ENCODE peak calls at places on chromosomes 7 and 10, in seven cellular contexts. D is NCI-H1436, U is AG08395, B is SK-N-SH, A is ELF-1, Q is EL, H is A549. E is an unnamed sample.

GRCh38 chr10:36476399-36476798 is 649.0 kb upstream of the ANKRD30A start:
- DNase-seq in D (no peak), U (no peak), B (no peak), A (no peak), Q (no peak), H (no peak), E (no peak)

GRCh38 chr7:29564455-29565185 is 985 bp downstream of the PRR15 start:
- DNase-seq in D (no peak), U (peak; percentile 64), B (peak; percentile 79), A (peak; percentile 78), Q (peak; percentile 76), H (peak; percentile 68), E (peak; percentile 71)

GRCh38 chr7:25913574-25914224 is 238.3 kb upstream of the NFE2L3 start:
- DNase-seq in D (peak; percentile 27), U (no peak), B (no peak), A (no peak), Q (no peak), H (no peak), E (no peak)

GRCh38 chr7:404782-405488 is 114.7 kb downstream of the PDGFA start:
- DNase-seq in D (no peak), U (no peak), B (no peak), A (no peak), Q (no peak), H (no peak), E (no peak)

GRCh38 chr10:94413374-94413773 is 11.0 kb downstream of the TBC1D12 start:
- DNase-seq in D (no peak), U (no peak), B (no peak), A (no peak), Q (no peak), H (no peak), E (no peak)

GRCh38 chr7:139822855-139823254 is 6.2 kb upstream of the TBXAS1 start:
- DNase-seq in D (no peak), U (no peak), B (no peak), A (no peak), Q (no peak), H (no peak), E (no peak)

GRCh38 chr7:31664890-31665289 is 22.1 kb upstream of the PPP1R17 start:
- DNase-seq in D (no peak), U (no peak), B (no peak), A (no peak), Q (no peak), H (no peak), E (no peak)

GRCh38 chr7:98531717-98532116 is 85.4 kb upstream of the NPTX2 start:
- DNase-seq in D (no peak), U (no peak), B (no peak), A (no peak), Q (no peak), H (no peak), E (no peak)

GRCh38 chr10:43790147-43790546 is 141.5 kb upstream of the ZNF32 start:
- DNase-seq in D (no peak), U (no peak), B (no peak), A (no peak), Q (no peak), H (no peak), E (no peak)

GRCh38 chr7:43905209-43905946 is 1.0 kb downstream of the URGCP start:
- DNase-seq in D (no peak), U (peak; percentile 62), B (peak; percentile 72), A (peak; percentile 60), Q (peak; percentile 85), H (peak; percentile 52), E (no peak)

GRCh38 chr10:73907841-73908517 is 3.0 kb upstream of the PLAU start:
- DNase-seq in D (no peak), U (no peak), B (no peak), A (no peak), Q (peak; percentile 66), H (no peak), E (peak; percentile 73)

GRCh38 chr10:21402606-21403083 is 122.8 kb downstream of the SKIDA1 start:
- DNase-seq in D (peak; percentile 28), U (peak; percentile 20), B (no peak), A (no peak), Q (peak; percentile 75), H (no peak), E (no peak)

GRCh38 chr7:106010866-106011265 is 47.8 kb downstream of the CDHR3 start:
- DNase-seq in D (no peak), U (no peak), B (no peak), A (no peak), Q (no peak), H (no peak), E (no peak)

GRCh38 chr7:17523813-17524741 is 225.6 kb downstream of the AHR start:
- DNase-seq in D (no peak), U (no peak), B (no peak), A (no peak), Q (peak; percentile 54), H (no peak), E (no peak)

GRCh38 chr7:158345731-158346130 is 241.9 kb downstream of the PTPRN2 start:
- DNase-seq in D (no peak), U (no peak), B (no peak), A (no peak), Q (no peak), H (no peak), E (no peak)

GRCh38 chr7:113321201-113321600 is 202.8 kb upstream of the SMIM30 start:
- DNase-seq in D (no peak), U (no peak), B (no peak), A (no peak), Q (peak; percentile 60), H (no peak), E (no peak)

GRCh38 chr7:91230100-91230499 is 34.1 kb upstream of the FZD1 start:
- DNase-seq in D (no peak), U (no peak), B (no peak), A (no peak), Q (no peak), H (no peak), E (no peak)